ENCODE peak calls at places on chromosomes 6 and 20, in eight cellular contexts. J is upper lobe of right lung, O is fibroblast of mammary gland, P is heart left ventricle, G is suprapubic skin, R is GM06990, Y is HL-60, N is pancreas. T is an unnamed sample.
A peak's percentile ranks its signal among the peaks of the same experiment; 100 is the strongest.

GRCh38 chr6:26172496-26172958 is 85.3 kb downstream of the HFE start:
- DNase-seq in R (peak; percentile 43), G (no peak), J (no peak), Y (peak; percentile 57), N (no peak), P (peak; percentile 36), O (peak; percentile 40), T (no peak)

GRCh38 chr6:115001726-115002436 is 659.1 kb upstream of the HS3ST5 start:
- DNase-seq in N (no peak), O (no peak), Y (no peak), G (no peak), J (no peak), P (no peak), R (no peak), T (no peak)

GRCh38 chr6:123489589-123489988 is 147.2 kb downstream of the TRDN start:
- DNase-seq in R (no peak), Y (no peak), P (no peak), J (no peak), N (no peak), O (peak; percentile 30), G (no peak), T (no peak)

GRCh38 chr6:84801250-84801649 is 36.9 kb upstream of the TBX18 start:
- DNase-seq in O (peak; percentile 45), P (no peak), G (no peak), R (no peak), Y (no peak), N (no peak), J (no peak), T (no peak)

GRCh38 chr6:163490826-163491577 is 76.5 kb downstream of the QKI start:
- DNase-seq in Y (no peak), N (peak; percentile 65), O (peak; percentile 28), P (peak; percentile 76), R (no peak), G (no peak), J (peak; percentile 64), T (peak; percentile 85)

GRCh38 chr6:156110249-156110648 is 654.6 kb upstream of the NOX3 start:
- DNase-seq in Y (no peak), O (no peak), J (no peak), P (no peak), R (no peak), G (no peak), N (no peak), T (no peak)

GRCh38 chr6:106470316-106470715 is 109.8 kb downstream of the CRYBG1 start:
- DNase-seq in G (no peak), N (no peak), Y (no peak), J (no peak), P (no peak), R (no peak), O (peak; percentile 17), T (no peak)

GRCh38 chr20:5602346-5602745 is 147.9 kb upstream of the SHLD1 start:
- DNase-seq in P (no peak), R (no peak), N (no peak), J (no peak), G (no peak), Y (no peak), O (peak; percentile 35), T (no peak)

GRCh38 chr20:32018269-32019155 is 8.3 kb downstream of the CCM2L start:
- DNase-seq in J (peak; percentile 86), G (peak; percentile 86), R (no peak), P (peak; percentile 70), N (peak; percentile 75), O (no peak), Y (peak; percentile 16), T (peak; percentile 49)

GRCh38 chr6:149917679-149918078 is 5.2 kb downstream of the RAET1G start:
- DNase-seq in Y (no peak), G (no peak), R (no peak), P (no peak), O (no peak), J (no peak), N (no peak), T (no peak)

GRCh38 chr6:6004147-6004995 is 2.4 kb downstream of the NRN1 start:
- DNase-seq in N (no peak), Y (peak; percentile 18), P (no peak), J (no peak), G (no peak), O (peak; percentile 41), R (no peak), T (no peak)

GRCh38 chr20:219290-220115 is 7.6 kb upstream of the DEFB129 start:
- DNase-seq in O (peak; percentile 20), Y (peak; percentile 19), J (no peak), G (no peak), P (no peak), R (no peak), N (no peak), T (peak; percentile 7)

GRCh38 chr6:105873256-105873704 is 212.9 kb upstream of the PRDM1 start:
- DNase-seq in G (no peak), J (no peak), N (no peak), Y (no peak), P (no peak), R (no peak), O (no peak), T (no peak)

GRCh38 chr6:137313928-137314855 is 95.0 kb upstream of the IFNGR1 start:
- DNase-seq in O (peak; percentile 92), R (peak; percentile 59), G (peak; percentile 85), N (peak; percentile 40), P (peak; percentile 76), Y (peak; percentile 61), J (peak; percentile 80), T (peak; percentile 71)

GRCh38 chr20:47173596-47174216 is 182.8 kb downstream of the ZMYND8 start:
- DNase-seq in O (no peak), N (no peak), Y (no peak), J (no peak), R (no peak), P (no peak), G (no peak), T (no peak)

GRCh38 chr20:23011008-23011721 is 23.9 kb upstream of the SSTR4 start:
- DNase-seq in N (no peak), P (no peak), O (no peak), R (no peak), Y (no peak), G (no peak), J (no peak), T (no peak)

GRCh38 chr6:85275338-85275985 is 174.4 kb upstream of the NT5E start:
- DNase-seq in Y (no peak), J (no peak), N (no peak), P (no peak), R (no peak), O (no peak), G (no peak), T (no peak)

GRCh38 chr6:11258260-11259237 is 26.1 kb upstream of the NEDD9 start:
- DNase-seq in G (no peak), J (no peak), P (no peak), N (no peak), O (no peak), Y (no peak), R (no peak), T (peak; percentile 64)

GRCh38 chr6:34982424-34982852 is 93.4 kb downstream of the ANKS1A start:
- DNase-seq in N (no peak), J (no peak), O (peak; percentile 29), G (no peak), R (no peak), Y (peak; percentile 41), P (no peak), T (peak; percentile 35)

GRCh38 chr6:11111769-11112437 is 378 bp upstream of the ERVFRD-1 start:
- DNase-seq in Y (peak; percentile 80), G (no peak), J (no peak), R (no peak), O (no peak), N (no peak), P (no peak), T (no peak)

GRCh38 chr20:24208652-24209051 is 220.1 kb upstream of the GGTLC1 start:
- DNase-seq in G (no peak), J (no peak), R (no peak), N (no peak), Y (peak; percentile 5), P (no peak), O (no peak), T (no peak)
- TF ChIP-seq CTCF in G (no peak), J (no peak), R (no peak), N (no peak), Y (no peak), P (no peak), O (no peak), T (no peak)

GRCh38 chr6:75796723-75797122 is 47.7 kb downstream of the MYO6 start:
- DNase-seq in R (no peak), G (no peak), O (no peak), J (no peak), P (no peak), N (no peak), Y (no peak), T (no peak)

GRCh38 chr6:75800133-75800532 is 51.1 kb downstream of the MYO6 start:
- DNase-seq in G (no peak), P (no peak), N (no peak), R (no peak), O (no peak), Y (no peak), J (no peak), T (no peak)

GRCh38 chr6:75800708-75801505 is 51.9 kb downstream of the MYO6 start:
- DNase-seq in G (no peak), Y (no peak), J (no peak), R (no peak), N (no peak), O (no peak), P (no peak), T (peak; percentile 51)

DNA sequence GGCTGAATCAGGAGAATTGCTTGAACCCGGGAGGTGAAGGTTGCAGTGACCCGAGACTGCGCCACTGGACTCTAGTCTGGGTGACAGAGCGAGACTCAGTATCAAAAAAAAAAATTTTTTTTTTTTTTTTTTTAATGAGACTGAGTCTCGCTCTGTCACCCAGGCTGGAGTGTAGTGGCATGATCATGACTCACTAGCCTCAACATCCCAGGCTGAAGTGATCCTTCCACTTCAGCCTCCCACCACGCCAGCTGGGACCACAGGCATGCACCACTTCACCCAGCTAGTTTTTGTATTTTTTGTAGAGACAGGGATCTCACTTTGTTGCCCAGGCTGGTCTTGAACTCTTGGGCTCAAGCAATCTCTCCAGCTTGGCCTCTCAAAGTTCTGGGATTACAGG is 53.3 kb downstream of the MYO6 start:
- DNase-seq in O (peak; percentile 25), J (no peak), P (no peak), R (no peak), Y (no peak), G (no peak), N (no peak), T (no peak)
- TF ChIP-seq CTCF in O (no peak), J (no peak), P (no peak), R (no peak), Y (no peak), G (no peak), N (no peak), T (no peak)

GRCh38 chr20:48295445-48295903 is 510.2 kb upstream of the SULF2 start:
- DNase-seq in O (peak; percentile 95), Y (no peak), N (no peak), P (peak; percentile 31), R (no peak), J (no peak), G (no peak), T (peak; percentile 51)
- TF ChIP-seq CTCF in O (peak; percentile 48), Y (no peak), N (no peak), P (peak; percentile 30), R (no peak), J (peak; percentile 21), G (no peak), T (peak; percentile 60)

DNA sequence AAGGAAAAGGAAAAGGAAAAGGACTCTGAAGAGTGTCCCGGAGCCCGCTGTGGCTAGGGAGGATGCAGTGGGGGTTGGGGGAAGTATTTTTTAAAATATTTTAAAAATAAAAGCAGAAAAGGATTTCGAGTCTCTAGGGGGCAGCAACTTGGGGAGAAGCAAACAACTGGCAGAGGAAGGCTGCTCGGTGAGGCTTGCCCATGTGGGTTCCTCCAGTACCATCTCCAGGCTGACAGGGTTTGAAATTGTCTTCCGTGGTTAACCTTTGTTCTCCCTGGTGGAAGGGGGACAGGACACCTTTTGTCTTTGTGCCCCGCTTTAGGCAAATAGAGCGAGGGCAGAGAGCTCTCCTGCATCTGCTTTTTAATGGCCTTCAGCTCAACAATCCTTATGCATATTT is 60.4 kb upstream of the SNX9 start:
- DNase-seq in P (no peak), J (no peak), G (no peak), N (no peak), Y (no peak), O (peak; percentile 47), R (no peak), T (no peak)
- TF ChIP-seq CTCF in P (no peak), J (no peak), G (no peak), N (no peak), Y (no peak), O (peak; percentile 22), R (peak; percentile 47), T (peak; percentile 8)